ENCODE peak calls at places on chromosome 7, in nine cellular contexts. One of them, this sample, is unnamed.

GRCh38 chr7:153331427-153331826 is 571.9 kb downstream of the ACTR3B start:
- DNase-seq in NCI-H2029: no peak
- DNase-seq in choroid plexus epithelial cell: no peak
- DNase-seq in activated effector memory CD4-positive, alpha-beta T cell treated with anti-CD3 and anti-CD28 coated beads, Interleukin-2, amount 50 U/mL, for 16 hours: no peak
- DNase-seq in activated naive CD4-positive, alpha-beta T cell treated with anti-CD3 and anti-CD28 coated beads for 36 hours: no peak
- DNase-seq in lower lobe of right lung: no peak
- DNase-seq in COR-L47: no peak
- DNase-seq in stimulated activated CD8-positive, alpha-beta memory T cell treated with anti-CD3 and anti-CD28 coated beads, Interleukin-2, amount 100 ng/mL, for 48 hours: no peak
- DNase-seq in HT1080: no peak
- DNase-seq in this sample: no peak

GRCh38 chr7:99562832-99563231 is 4.4 kb downstream of the ZNF655 start:
- DNase-seq in NCI-H2029: no peak
- DNase-seq in choroid plexus epithelial cell: peak
- DNase-seq in activated effector memory CD4-positive, alpha-beta T cell treated with anti-CD3 and anti-CD28 coated beads, Interleukin-2, amount 50 U/mL, for 16 hours: peak
- DNase-seq in activated naive CD4-positive, alpha-beta T cell treated with anti-CD3 and anti-CD28 coated beads for 36 hours: peak
- DNase-seq in lower lobe of right lung: no peak
- DNase-seq in COR-L47: no peak
- DNase-seq in stimulated activated CD8-positive, alpha-beta memory T cell treated with anti-CD3 and anti-CD28 coated beads, Interleukin-2, amount 100 ng/mL, for 48 hours: no peak
- DNase-seq in HT1080: peak
- DNase-seq in this sample: peak

GRCh38 chr7:81767883-81768282 is 2.0 kb downstream of the HGF start:
- DNase-seq in NCI-H2029: no peak
- DNase-seq in choroid plexus epithelial cell: no peak
- DNase-seq in activated effector memory CD4-positive, alpha-beta T cell treated with anti-CD3 and anti-CD28 coated beads, Interleukin-2, amount 50 U/mL, for 16 hours: no peak
- DNase-seq in activated naive CD4-positive, alpha-beta T cell treated with anti-CD3 and anti-CD28 coated beads for 36 hours: no peak
- DNase-seq in lower lobe of right lung: no peak
- DNase-seq in COR-L47: no peak
- DNase-seq in stimulated activated CD8-positive, alpha-beta memory T cell treated with anti-CD3 and anti-CD28 coated beads, Interleukin-2, amount 100 ng/mL, for 48 hours: no peak
- DNase-seq in HT1080: no peak
- DNase-seq in this sample: no peak

GRCh38 chr7:101529560-101529959 is 99.5 kb downstream of the MYL10 start:
- DNase-seq in NCI-H2029: no peak
- DNase-seq in choroid plexus epithelial cell: no peak
- DNase-seq in activated effector memory CD4-positive, alpha-beta T cell treated with anti-CD3 and anti-CD28 coated beads, Interleukin-2, amount 50 U/mL, for 16 hours: no peak
- DNase-seq in activated naive CD4-positive, alpha-beta T cell treated with anti-CD3 and anti-CD28 coated beads for 36 hours: no peak
- DNase-seq in lower lobe of right lung: no peak
- DNase-seq in COR-L47: no peak
- DNase-seq in stimulated activated CD8-positive, alpha-beta memory T cell treated with anti-CD3 and anti-CD28 coated beads, Interleukin-2, amount 100 ng/mL, for 48 hours: no peak
- DNase-seq in HT1080: no peak
- DNase-seq in this sample: no peak

GRCh38 chr7:99422091-99422624 is 13.4 kb downstream of the BUD31 start:
- DNase-seq in NCI-H2029: peak
- DNase-seq in choroid plexus epithelial cell: no peak
- DNase-seq in activated effector memory CD4-positive, alpha-beta T cell treated with anti-CD3 and anti-CD28 coated beads, Interleukin-2, amount 50 U/mL, for 16 hours: no peak
- DNase-seq in activated naive CD4-positive, alpha-beta T cell treated with anti-CD3 and anti-CD28 coated beads for 36 hours: no peak
- DNase-seq in lower lobe of right lung: no peak
- DNase-seq in COR-L47: no peak
- DNase-seq in stimulated activated CD8-positive, alpha-beta memory T cell treated with anti-CD3 and anti-CD28 coated beads, Interleukin-2, amount 100 ng/mL, for 48 hours: no peak
- DNase-seq in HT1080: no peak
- DNase-seq in this sample: no peak

GRCh38 chr7:13742719-13743640 is 246.5 kb downstream of the ETV1 start:
- DNase-seq in NCI-H2029: peak
- DNase-seq in choroid plexus epithelial cell: peak
- DNase-seq in activated effector memory CD4-positive, alpha-beta T cell treated with anti-CD3 and anti-CD28 coated beads, Interleukin-2, amount 50 U/mL, for 16 hours: no peak
- DNase-seq in activated naive CD4-positive, alpha-beta T cell treated with anti-CD3 and anti-CD28 coated beads for 36 hours: peak
- DNase-seq in lower lobe of right lung: peak
- DNase-seq in COR-L47: peak
- DNase-seq in stimulated activated CD8-positive, alpha-beta memory T cell treated with anti-CD3 and anti-CD28 coated beads, Interleukin-2, amount 100 ng/mL, for 48 hours: no peak
- DNase-seq in HT1080: peak
- DNase-seq in this sample: no peak

GRCh38 chr7:3975371-3975770 is 674.3 kb downstream of the SDK1 start:
- DNase-seq in NCI-H2029: no peak
- DNase-seq in choroid plexus epithelial cell: no peak
- DNase-seq in activated effector memory CD4-positive, alpha-beta T cell treated with anti-CD3 and anti-CD28 coated beads, Interleukin-2, amount 50 U/mL, for 16 hours: no peak
- DNase-seq in activated naive CD4-positive, alpha-beta T cell treated with anti-CD3 and anti-CD28 coated beads for 36 hours: no peak
- DNase-seq in lower lobe of right lung: no peak
- DNase-seq in COR-L47: no peak
- DNase-seq in stimulated activated CD8-positive, alpha-beta memory T cell treated with anti-CD3 and anti-CD28 coated beads, Interleukin-2, amount 100 ng/mL, for 48 hours: no peak
- DNase-seq in HT1080: no peak
- DNase-seq in this sample: no peak

GRCh38 chr7:48052748-48053147 is 17.4 kb downstream of the C7orf57 start:
- DNase-seq in NCI-H2029: no peak
- DNase-seq in choroid plexus epithelial cell: peak
- DNase-seq in activated effector memory CD4-positive, alpha-beta T cell treated with anti-CD3 and anti-CD28 coated beads, Interleukin-2, amount 50 U/mL, for 16 hours: no peak
- DNase-seq in activated naive CD4-positive, alpha-beta T cell treated with anti-CD3 and anti-CD28 coated beads for 36 hours: no peak
- DNase-seq in lower lobe of right lung: no peak
- DNase-seq in COR-L47: no peak
- DNase-seq in stimulated activated CD8-positive, alpha-beta memory T cell treated with anti-CD3 and anti-CD28 coated beads, Interleukin-2, amount 100 ng/mL, for 48 hours: no peak
- DNase-seq in HT1080: peak
- DNase-seq in this sample: no peak

GRCh38 chr7:153385502-153385901 is 626.0 kb downstream of the ACTR3B start:
- DNase-seq in NCI-H2029: no peak
- DNase-seq in choroid plexus epithelial cell: no peak
- DNase-seq in activated effector memory CD4-positive, alpha-beta T cell treated with anti-CD3 and anti-CD28 coated beads, Interleukin-2, amount 50 U/mL, for 16 hours: no peak
- DNase-seq in activated naive CD4-positive, alpha-beta T cell treated with anti-CD3 and anti-CD28 coated beads for 36 hours: no peak
- DNase-seq in lower lobe of right lung: no peak
- DNase-seq in COR-L47: no peak
- DNase-seq in stimulated activated CD8-positive, alpha-beta memory T cell treated with anti-CD3 and anti-CD28 coated beads, Interleukin-2, amount 100 ng/mL, for 48 hours: no peak
- DNase-seq in HT1080: no peak
- DNase-seq in this sample: no peak

GRCh38 chr7:132066776-132067175 is 509.5 kb downstream of the PLXNA4 start:
- DNase-seq in NCI-H2029: no peak
- DNase-seq in choroid plexus epithelial cell: peak
- DNase-seq in activated effector memory CD4-positive, alpha-beta T cell treated with anti-CD3 and anti-CD28 coated beads, Interleukin-2, amount 50 U/mL, for 16 hours: no peak
- DNase-seq in activated naive CD4-positive, alpha-beta T cell treated with anti-CD3 and anti-CD28 coated beads for 36 hours: no peak
- DNase-seq in lower lobe of right lung: no peak
- DNase-seq in COR-L47: no peak
- DNase-seq in stimulated activated CD8-positive, alpha-beta memory T cell treated with anti-CD3 and anti-CD28 coated beads, Interleukin-2, amount 100 ng/mL, for 48 hours: no peak
- DNase-seq in HT1080: no peak
- DNase-seq in this sample: no peak

GRCh38 chr7:131741446-131741845 is 185.0 kb upstream of the PODXL start:
- DNase-seq in NCI-H2029: no peak
- DNase-seq in choroid plexus epithelial cell: no peak
- DNase-seq in activated effector memory CD4-positive, alpha-beta T cell treated with anti-CD3 and anti-CD28 coated beads, Interleukin-2, amount 50 U/mL, for 16 hours: no peak
- DNase-seq in activated naive CD4-positive, alpha-beta T cell treated with anti-CD3 and anti-CD28 coated beads for 36 hours: no peak
- DNase-seq in lower lobe of right lung: no peak
- DNase-seq in COR-L47: no peak
- DNase-seq in stimulated activated CD8-positive, alpha-beta memory T cell treated with anti-CD3 and anti-CD28 coated beads, Interleukin-2, amount 100 ng/mL, for 48 hours: no peak
- DNase-seq in HT1080: no peak
- DNase-seq in this sample: no peak

GRCh38 chr7:143393267-143394041 is 12.3 kb downstream of the ZYX start:
- DNase-seq in NCI-H2029: no peak
- DNase-seq in choroid plexus epithelial cell: peak
- DNase-seq in activated effector memory CD4-positive, alpha-beta T cell treated with anti-CD3 and anti-CD28 coated beads, Interleukin-2, amount 50 U/mL, for 16 hours: no peak
- DNase-seq in activated naive CD4-positive, alpha-beta T cell treated with anti-CD3 and anti-CD28 coated beads for 36 hours: no peak
- DNase-seq in lower lobe of right lung: no peak
- DNase-seq in COR-L47: no peak
- DNase-seq in stimulated activated CD8-positive, alpha-beta memory T cell treated with anti-CD3 and anti-CD28 coated beads, Interleukin-2, amount 100 ng/mL, for 48 hours: no peak
- DNase-seq in HT1080: no peak
- DNase-seq in this sample: no peak

GRCh38 chr7:843230-843629 is 11.0 kb downstream of the SUN1 start:
- DNase-seq in NCI-H2029: no peak
- DNase-seq in choroid plexus epithelial cell: no peak
- DNase-seq in activated effector memory CD4-positive, alpha-beta T cell treated with anti-CD3 and anti-CD28 coated beads, Interleukin-2, amount 50 U/mL, for 16 hours: no peak
- DNase-seq in activated naive CD4-positive, alpha-beta T cell treated with anti-CD3 and anti-CD28 coated beads for 36 hours: no peak
- DNase-seq in lower lobe of right lung: no peak
- DNase-seq in COR-L47: no peak
- DNase-seq in stimulated activated CD8-positive, alpha-beta memory T cell treated with anti-CD3 and anti-CD28 coated beads, Interleukin-2, amount 100 ng/mL, for 48 hours: no peak
- DNase-seq in HT1080: no peak
- DNase-seq in this sample: no peak

This sample was measured in 8988T.